ENCODE peak calls at places on chromosomes 3 and 15, in four cellular contexts. Y is psoas muscle, T is upper lobe of right lung, S is Peyer's patch. L is an unnamed sample.

GRCh38 chr3:15382405-15382923 is 44.9 kb downstream of the METTL6 start:
- DNase-seq in T (no peak), S (no peak), Y (no peak), L (no peak)

GRCh38 chr3:157135671-157136396 is 24.1 kb downstream of the CCNL1 start:
- DNase-seq in Y (no peak), S (peak; percentile 48), T (no peak), L (no peak)

GRCh38 chr3:172285844-172286243 is 162.4 kb downstream of the GHSR start:
- DNase-seq in T (no peak), Y (no peak), S (no peak), L (no peak)

GRCh38 chr3:56469141-56469540 is 874 bp upstream of the ERC2 start:
- DNase-seq in Y (no peak), S (no peak), T (no peak), L (no peak)

GRCh38 chr3:197613187-197613586 is 57.4 kb upstream of the BDH1 start:
- DNase-seq in Y (no peak), T (no peak), S (no peak), L (no peak)

GRCh38 chr3:116179091-116179490 is 266.2 kb downstream of the LSAMP start:
- DNase-seq in Y (no peak), S (no peak), T (no peak), L (no peak)

GRCh38 chr15:51806123-51806522 is 23.3 kb upstream of the TMOD3 start:
- DNase-seq in S (no peak), T (no peak), Y (no peak), L (no peak)

GRCh38 chr3:15361494-15362214 is 29.3 kb upstream of the SH3BP5 start:
- DNase-seq in T (no peak), Y (no peak), S (no peak), L (no peak)

GRCh38 chr15:83992356-83993031 is 243.1 kb upstream of the GOLGA6L4 start:
- DNase-seq in T (no peak), S (no peak), Y (no peak), L (no peak)

GRCh38 chr15:44319385-44319784 is 30.9 kb downstream of the GOLM2 start:
- DNase-seq in Y (no peak), S (no peak), T (no peak), L (no peak)

GRCh38 chr15:37678124-37678523 is 256.3 kb upstream of the TMCO5A start:
- DNase-seq in T (no peak), Y (no peak), S (no peak), L (no peak)

GRCh38 chr3:149339931-149340309 is 6.5 kb upstream of the TM4SF18 start:
- DNase-seq in Y (peak; percentile 85), T (peak; percentile 73), S (peak; percentile 57), L (peak; percentile 93)

GRCh38 chr3:134568790-134569189 is 82.0 kb downstream of the KY start:
- DNase-seq in T (no peak), S (no peak), Y (no peak), L (no peak)

GRCh38 chr3:160384639-160385312 is 14.2 kb downstream of the IFT80 start:
- DNase-seq in T (no peak), Y (no peak), S (no peak), L (no peak)

GRCh38 chr3:10667269-10667668 is 148.8 kb upstream of the SLC6A11 start:
- DNase-seq in S (no peak), Y (no peak), T (no peak), L (no peak)

GRCh38 chr3:59118928-59119327 is 69.1 kb upstream of the CFAP20DC start:
- DNase-seq in Y (no peak), S (no peak), T (no peak), L (no peak)

GRCh38 chr3:173730391-173730790 is 332.8 kb downstream of the NLGN1 start:
- DNase-seq in S (no peak), T (no peak), Y (no peak), L (no peak)

GRCh38 chr3:94162700-94163099 is 99.8 kb downstream of the NSUN3 start:
- DNase-seq in T (no peak), Y (no peak), S (no peak), L (peak; percentile 71)

GRCh38 chr3:187026321-187026678 is 96.0 kb downstream of the ST6GAL1 start:
- DNase-seq in S (no peak), T (no peak), Y (no peak), L (no peak)

DNA sequence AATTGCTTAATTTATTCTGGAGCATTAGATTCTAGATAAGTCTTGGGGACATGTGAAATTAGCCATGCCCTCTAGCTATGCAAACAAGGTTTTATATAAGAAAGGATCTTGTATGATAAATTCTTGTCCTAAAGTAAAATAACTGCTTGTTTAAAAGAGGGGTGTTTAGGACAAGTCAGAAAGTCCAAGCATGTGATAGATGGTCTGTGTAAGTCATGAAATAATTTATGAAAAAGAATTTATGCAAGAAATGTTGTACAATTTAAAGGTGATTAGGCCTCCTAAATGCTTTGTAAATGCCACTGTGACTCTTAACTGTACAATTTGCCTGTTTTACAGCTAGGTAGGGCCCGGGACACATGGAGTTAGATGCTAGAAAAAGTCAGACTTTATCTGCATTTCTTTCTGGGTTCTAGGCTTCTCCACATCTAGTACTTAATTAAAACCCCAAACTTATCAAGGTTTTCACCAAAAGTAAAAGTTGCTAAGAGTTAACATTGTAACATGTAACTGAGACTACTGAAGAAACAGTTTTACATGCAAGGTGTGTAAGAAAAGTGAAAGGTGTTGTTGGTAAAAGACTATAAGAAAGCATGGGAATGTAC is 13.2 kb downstream of the LINS1 start:
- DNase-seq in T (no peak), Y (no peak), S (no peak), L (no peak)
- H3K4me3 ChIP-seq in T (no peak overlapping the region), Y (no peak overlapping the region), S (no peak overlapping the region), L (no peak overlapping the region)

DNA sequence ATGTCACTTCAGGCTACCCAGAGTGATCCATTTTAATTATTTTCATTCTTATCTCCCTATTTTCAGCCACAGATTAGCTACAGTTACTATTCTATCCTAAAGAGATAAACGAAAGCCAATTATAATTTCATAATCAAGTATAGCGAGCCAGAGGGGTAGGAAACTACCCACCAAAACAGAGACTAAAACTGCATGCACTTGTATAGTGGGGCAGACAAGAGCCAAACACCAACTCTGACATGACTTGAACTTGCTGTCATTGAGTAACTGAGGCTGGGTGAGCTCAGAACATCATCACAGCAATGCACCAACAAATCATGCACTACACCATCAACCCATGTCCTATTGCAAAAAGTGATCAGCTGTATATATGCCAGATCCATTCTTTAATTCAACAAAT is 64.8 kb downstream of the FBN1 start:
- DNase-seq in S (no peak), T (no peak), Y (no peak), L (no peak)
- H3K4me1 ChIP-seq in S (no peaks in the 10 kb centered on the region), T (no peaks in the 10 kb centered on the region), Y (no peaks in the 10 kb centered on the region), L (peaks cover 19% of the 10 kb centered on the region)

GRCh38 chr3:127544806-127545545 is 45.6 kb downstream of the TPRA1 start:
- DNase-seq in T (no peak), S (no peak), Y (no peak), L (no peak)

GRCh38 chr3:127547761-127548605 is 42.5 kb downstream of the TPRA1 start:
- DNase-seq in S (peak; percentile 89), Y (peak; percentile 82), T (peak; percentile 91), L (no peak)

GRCh38 chr3:127545711-127546457 is 44.6 kb downstream of the TPRA1 start:
- DNase-seq in Y (no peak), T (no peak), S (no peak), L (no peak)

GRCh38 chr3:127546517-127546916 is 44.0 kb downstream of the TPRA1 start:
- DNase-seq in Y (no peak), S (no peak), T (no peak), L (no peak)

GRCh38 chr3:127546970-127547733 is 43.4 kb downstream of the TPRA1 start:
- DNase-seq in Y (no peak), T (peak; percentile 63), S (no peak), L (no peak)
- H3K4me3 ChIP-seq in Y (peak overlapping the region; percentile 78), T (peak overlapping the region; percentile 71), S (peak overlapping the region; percentile 60), L (peak overlapping the region; percentile 12)

GRCh38 chr15:31265871-31266711 is 60.5 kb upstream of the KLF13 start:
- DNase-seq in S (peak; percentile 89), Y (no peak), T (peak; percentile 64), L (peak; percentile 62)
- H3K4me1 ChIP-seq in S (peaks cover 49% of the 10 kb centered on the region), Y (peaks cover 16% of the 10 kb centered on the region), T (peaks cover 51% of the 10 kb centered on the region), L (peaks cover 9% of the 10 kb centered on the region)

DNA sequence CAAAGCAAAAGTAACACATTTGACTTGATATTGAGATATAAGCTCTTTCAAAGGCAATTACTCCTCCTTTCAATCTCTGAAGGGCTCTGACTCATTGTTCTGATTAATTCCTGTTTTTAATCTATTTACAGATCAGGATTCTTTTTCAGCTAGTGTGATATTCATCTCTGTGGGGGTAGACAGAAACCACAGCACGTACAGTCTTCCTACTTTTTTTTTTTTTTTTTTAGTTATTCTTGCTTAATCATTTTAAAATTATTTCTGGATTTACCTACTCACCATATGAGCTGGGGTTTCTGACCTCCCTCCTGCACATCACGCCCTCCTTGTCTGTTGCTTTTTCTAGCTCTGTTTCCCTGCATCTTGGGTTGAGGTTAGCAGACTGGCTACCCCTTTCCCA is 1.4 kb downstream of the CNTN3 start:
- DNase-seq in Y (no peak), S (no peak), T (no peak), L (no peak)
- H3K4me3 ChIP-seq in Y (no peak overlapping the region), S (no peak overlapping the region), T (peak overlapping the region; percentile 41), L (no peak overlapping the region)

GRCh38 chr3:106827515-106828213 is 549.6 kb upstream of the CCDC54 start:
- DNase-seq in S (no peak), Y (no peak), T (no peak), L (no peak)

GRCh38 chr3:106823706-106824105 is 553.5 kb upstream of the CCDC54 start:
- DNase-seq in S (no peak), Y (no peak), T (no peak), L (no peak)

GRCh38 chr3:106824856-106825255 is 552.4 kb upstream of the CCDC54 start:
- DNase-seq in S (no peak), T (no peak), Y (no peak), L (no peak)

GRCh38 chr3:106826861-106827311 is 550.4 kb upstream of the CCDC54 start:
- DNase-seq in T (no peak), Y (no peak), S (no peak), L (no peak)

GRCh38 chr3:106825962-106826605 is 551.2 kb upstream of the CCDC54 start:
- DNase-seq in T (no peak), Y (no peak), S (no peak), L (no peak)
- H3K4me1 ChIP-seq in T (no peaks in the 10 kb centered on the region), Y (no peaks in the 10 kb centered on the region), S (no peaks in the 10 kb centered on the region), L (peaks cover 2% of the 10 kb centered on the region)

L was measured in RWPE2.